ENCODE peak calls at places on chromosomes 3 and 15, in eight cellular contexts. X, O, E, C, B, K, H and I are unnamed samples.

GRCh38 chr15:63331456-63331855 is 50.2 kb downstream of the CA12 start:
- DNase-seq in X (no peak), K (no peak), O (peak), B (peak), E (no peak), C (no peak), H (no peak), I (peak)

GRCh38 chr3:123602325-123602724 is 17.5 kb upstream of the HACD2 start:
- DNase-seq in X (no peak), O (peak), E (no peak), B (peak), K (peak), C (peak), H (no peak), I (peak)

GRCh38 chr3:9183011-9183410 is 66.4 kb downstream of the SRGAP3 start:
- DNase-seq in O (no peak), H (no peak), C (no peak), X (no peak), E (no peak), B (no peak), K (no peak), I (no peak)

GRCh38 chr3:48142316-48142870 is 45.8 kb downstream of the CDC25A start:
- DNase-seq in E (no peak), C (no peak), H (no peak), B (no peak), K (no peak), O (no peak), X (no peak), I (no peak)

GRCh38 chr3:51500632-51501131 is 867 bp upstream of the DCAF1 start:
- DNase-seq in E (no peak), O (no peak), B (no peak), X (no peak), K (no peak), H (no peak), C (no peak), I (no peak)

GRCh38 chr15:69664572-69665326 is 212.1 kb downstream of the RPLP1 start:
- DNase-seq in C (no peak), B (no peak), E (no peak), H (no peak), X (no peak), O (no peak), K (no peak), I (no peak)

GRCh38 chr3:108088146-108088545 is 2.7 kb downstream of the CD47 start:
- DNase-seq in E (no peak), B (no peak), O (no peak), K (no peak), C (no peak), H (no peak), X (no peak), I (no peak)

GRCh38 chr3:50580683-50581458 is 11.5 kb downstream of the HEMK1 start:
- DNase-seq in H (no peak), E (no peak), B (no peak), C (no peak), O (no peak), K (no peak), X (no peak), I (no peak)

GRCh38 chr15:74010929-74011540 is 16.5 kb downstream of the PML start:
- DNase-seq in E (no peak), O (peak), X (no peak), C (peak), H (no peak), B (no peak), K (no peak), I (peak)

GRCh38 chr3:86840814-86841213 is 150.1 kb downstream of the VGLL3 start:
- DNase-seq in H (no peak), X (no peak), O (no peak), K (no peak), C (no peak), B (no peak), E (no peak), I (no peak)

GRCh38 chr15:78056714-78057269 is 20.7 kb downstream of the TBC1D2B start:
- DNase-seq in E (no peak), C (no peak), H (no peak), B (no peak), X (no peak), O (peak), K (no peak), I (peak)

GRCh38 chr3:16059081-16059537 is 115.4 kb upstream of the GALNT15 start:
- DNase-seq in X (no peak), K (no peak), C (no peak), B (no peak), H (no peak), O (no peak), E (no peak), I (no peak)

GRCh38 chr15:64804619-64805018 is 20.8 kb downstream of the PIF1 start:
- DNase-seq in B (no peak), C (no peak), X (no peak), E (no peak), O (no peak), K (no peak), H (no peak), I (no peak)

GRCh38 chr3:73192036-73192738 is 130.7 kb downstream of the EBLN2 start:
- DNase-seq in B (no peak), E (no peak), O (no peak), C (no peak), X (no peak), H (peak), K (peak), I (no peak)

GRCh38 chr15:88256261-88257230 is at the start of gene NTRK3:
- DNase-seq in B (no peak), K (no peak), O (peak), E (no peak), H (peak), C (peak), X (no peak), I (peak)

GRCh38 chr3:4351164-4351855 is 48.1 kb downstream of the SETMAR start:
- DNase-seq in K (no peak), E (no peak), O (no peak), B (peak), X (no peak), H (no peak), C (peak), I (peak)